ENCODE peak calls at places on chromosomes 7 and 10, in six cellular contexts. One of them, this sample, is unnamed. For H3K79me1, the result is how much of the 10 kb centered on the place peaks cover.

GRCh38 chr10:113552014-113552413 is 839 bp upstream of the HABP2 start:
- DNase-seq in H9: no peak
- DNase-seq in trophoblast cell: no peak
- DNase-seq in IMR-90: no peak
- DNase-seq in neuronal stem cell: no peak
- DNase-seq in mesenchymal stem cell: no peak
- DNase-seq in this sample: no peak

GRCh38 chr7:152894295-152895170 is 135.0 kb downstream of the ACTR3B start:
- DNase-seq in H9: peak
- DNase-seq in trophoblast cell: no peak
- DNase-seq in IMR-90: no peak
- DNase-seq in neuronal stem cell: peak
- DNase-seq in mesenchymal stem cell: no peak
- DNase-seq in this sample: peak

GRCh38 chr7:31373337-31374289 is 33.1 kb upstream of the NEUROD6 start:
- DNase-seq in H9: peak
- DNase-seq in trophoblast cell: peak
- DNase-seq in IMR-90: peak
- DNase-seq in neuronal stem cell: peak
- DNase-seq in mesenchymal stem cell: peak
- DNase-seq in this sample: peak

GRCh38 chr10:64394744-64395143 is 873.5 kb downstream of the REEP3 start:
- DNase-seq in H9: no peak
- DNase-seq in trophoblast cell: peak
- DNase-seq in IMR-90: peak
- DNase-seq in neuronal stem cell: no peak
- DNase-seq in mesenchymal stem cell: no peak
- DNase-seq in this sample: peak

GRCh38 chr7:153393666-153394065 is 634.1 kb downstream of the ACTR3B start:
- DNase-seq in H9: no peak
- DNase-seq in trophoblast cell: no peak
- DNase-seq in IMR-90: no peak
- DNase-seq in neuronal stem cell: no peak
- DNase-seq in mesenchymal stem cell: no peak
- DNase-seq in this sample: no peak

GRCh38 chr10:73106301-73106700 is 4.0 kb upstream of the NUDT13 start:
- DNase-seq in H9: no peak
- DNase-seq in trophoblast cell: no peak
- DNase-seq in IMR-90: no peak
- DNase-seq in neuronal stem cell: no peak
- DNase-seq in mesenchymal stem cell: no peak
- DNase-seq in this sample: no peak

GRCh38 chr7:132680590-132680989 is 104.3 kb upstream of the PLXNA4 start:
- DNase-seq in H9: no peak
- DNase-seq in trophoblast cell: no peak
- DNase-seq in IMR-90: no peak
- DNase-seq in neuronal stem cell: no peak
- DNase-seq in mesenchymal stem cell: no peak
- DNase-seq in this sample: no peak

GRCh38 chr7:69919712-69920111 is 321.4 kb downstream of the AUTS2 start:
- DNase-seq in H9: no peak
- DNase-seq in trophoblast cell: no peak
- DNase-seq in IMR-90: no peak
- DNase-seq in neuronal stem cell: no peak
- DNase-seq in mesenchymal stem cell: no peak
- DNase-seq in this sample: no peak

GRCh38 chr10:97574374-97575100 is 2.0 kb downstream of the ANKRD2 start:
- DNase-seq in H9: peak
- DNase-seq in trophoblast cell: peak
- DNase-seq in IMR-90: peak
- DNase-seq in neuronal stem cell: no peak
- DNase-seq in mesenchymal stem cell: peak
- DNase-seq in this sample: peak

GRCh38 chr7:24755541-24756416 is 1.5 kb downstream of the GSDME start:
- DNase-seq in H9: no peak
- DNase-seq in trophoblast cell: no peak
- DNase-seq in IMR-90: peak
- DNase-seq in neuronal stem cell: no peak
- DNase-seq in mesenchymal stem cell: peak
- DNase-seq in this sample: no peak

GRCh38 chr10:8056891-8057331 is 2.4 kb downstream of the GATA3 start:
- DNase-seq in H9: no peak
- DNase-seq in trophoblast cell: no peak
- DNase-seq in IMR-90: no peak
- DNase-seq in neuronal stem cell: peak
- DNase-seq in mesenchymal stem cell: peak
- DNase-seq in this sample: no peak

GRCh38 chr7:101677421-101678137 is 48.5 kb upstream of the MYL10 start:
- DNase-seq in H9: no peak
- DNase-seq in trophoblast cell: no peak
- DNase-seq in IMR-90: peak
- DNase-seq in neuronal stem cell: no peak
- DNase-seq in mesenchymal stem cell: no peak
- DNase-seq in this sample: peak

GRCh38 chr7:30800785-30801252 is 29.6 kb downstream of the MINDY4 start:
- DNase-seq in H9: peak
- DNase-seq in trophoblast cell: peak
- DNase-seq in IMR-90: peak
- DNase-seq in neuronal stem cell: peak
- DNase-seq in mesenchymal stem cell: peak
- DNase-seq in this sample: peak

GRCh38 chr10:116785867-116786266 is 43.5 kb upstream of the HSPA12A start:
- DNase-seq in H9: no peak
- DNase-seq in trophoblast cell: no peak
- DNase-seq in IMR-90: no peak
- DNase-seq in neuronal stem cell: no peak
- DNase-seq in mesenchymal stem cell: no peak
- DNase-seq in this sample: no peak

GRCh38 chr10:95693331-95693667 is 428 bp downstream of the TCTN3 start:
- DNase-seq in H9: no peak
- DNase-seq in trophoblast cell: no peak
- DNase-seq in IMR-90: peak
- DNase-seq in neuronal stem cell: peak
- DNase-seq in mesenchymal stem cell: peak
- DNase-seq in this sample: peak

GRCh38 chr10:130215076-130215917 is 79.1 kb downstream of the GLRX3 start:
- DNase-seq in H9: no peak
- DNase-seq in trophoblast cell: no peak
- DNase-seq in IMR-90: no peak
- DNase-seq in neuronal stem cell: no peak
- DNase-seq in mesenchymal stem cell: no peak
- DNase-seq in this sample: no peak

GRCh38 chr7:47866120-47866519 is 82.1 kb downstream of the PKD1L1 start:
- DNase-seq in H9: no peak
- DNase-seq in trophoblast cell: no peak
- DNase-seq in IMR-90: peak
- DNase-seq in neuronal stem cell: no peak
- DNase-seq in mesenchymal stem cell: no peak
- DNase-seq in this sample: no peak

GRCh38 chr7:137996386-137996851 is 5.5 kb downstream of the CREB3L2 start:
- DNase-seq in H9: no peak
- DNase-seq in trophoblast cell: no peak
- DNase-seq in IMR-90: peak
- DNase-seq in neuronal stem cell: no peak
- DNase-seq in mesenchymal stem cell: peak
- DNase-seq in this sample: no peak

GRCh38 chr10:126063353-126063791 is 167.0 kb downstream of the FANK1 start:
- DNase-seq in H9: no peak
- DNase-seq in trophoblast cell: no peak
- DNase-seq in IMR-90: peak
- DNase-seq in neuronal stem cell: no peak
- DNase-seq in mesenchymal stem cell: peak
- DNase-seq in this sample: peak

GRCh38 chr7:64873517-64873916 is 29.6 kb upstream of the ZNF273 start:
- DNase-seq in H9: no peak
- DNase-seq in trophoblast cell: no peak
- DNase-seq in IMR-90: no peak
- DNase-seq in neuronal stem cell: no peak
- DNase-seq in mesenchymal stem cell: no peak
- DNase-seq in this sample: no peak

GRCh38 chr7:18590744-18591340 is 95.3 kb downstream of the HDAC9 start:
- DNase-seq in H9: no peak
- DNase-seq in trophoblast cell: no peak
- DNase-seq in IMR-90: peak
- DNase-seq in neuronal stem cell: peak
- DNase-seq in mesenchymal stem cell: peak
- DNase-seq in this sample: peak

GRCh38 chr7:261341-262250 is 28.4 kb upstream of the FOXL3 start:
- DNase-seq in H9: no peak
- DNase-seq in trophoblast cell: no peak
- DNase-seq in IMR-90: no peak
- DNase-seq in neuronal stem cell: no peak
- DNase-seq in mesenchymal stem cell: no peak
- DNase-seq in this sample: no peak

GRCh38 chr7:1812693-1813393 is 142.8 kb downstream of the ELFN1 start:
- DNase-seq in H9: no peak
- DNase-seq in trophoblast cell: no peak
- DNase-seq in IMR-90: no peak
- DNase-seq in neuronal stem cell: peak
- DNase-seq in mesenchymal stem cell: no peak
- DNase-seq in this sample: peak

GRCh38 chr7:138000081-138000701 is 1.7 kb downstream of the CREB3L2 start:
- DNase-seq in H9: peak
- DNase-seq in trophoblast cell: peak
- DNase-seq in IMR-90: peak
- DNase-seq in neuronal stem cell: peak
- DNase-seq in mesenchymal stem cell: peak
- DNase-seq in this sample: peak

GRCh38 chr10:100506596-100507356 is 12.9 kb downstream of the SEC31B start:
- DNase-seq in H9: no peak
- DNase-seq in trophoblast cell: peak
- DNase-seq in IMR-90: peak
- DNase-seq in neuronal stem cell: no peak
- DNase-seq in mesenchymal stem cell: peak
- DNase-seq in this sample: no peak

GRCh38 chr10:32773105-32773504 is 184.9 kb downstream of the ITGB1 start:
- DNase-seq in H9: no peak
- DNase-seq in trophoblast cell: no peak
- DNase-seq in IMR-90: no peak
- DNase-seq in neuronal stem cell: no peak
- DNase-seq in mesenchymal stem cell: no peak
- DNase-seq in this sample: no peak

GRCh38 chr10:44862006-44862751 is 49.0 kb upstream of the TMEM72 start:
- DNase-seq in H9: no peak
- DNase-seq in trophoblast cell: no peak
- DNase-seq in IMR-90: no peak
- DNase-seq in neuronal stem cell: no peak
- DNase-seq in mesenchymal stem cell: peak
- DNase-seq in this sample: no peak

GRCh38 chr10:86170255-86171153 is 196.1 kb downstream of the GRID1 start:
- DNase-seq in H9: no peak
- DNase-seq in trophoblast cell: no peak
- DNase-seq in IMR-90: no peak
- DNase-seq in neuronal stem cell: no peak
- DNase-seq in mesenchymal stem cell: no peak
- DNase-seq in this sample: no peak

GRCh38 chr10:4070921-4071320 is 285.9 kb upstream of the KLF6 start:
- DNase-seq in H9: no peak
- DNase-seq in trophoblast cell: no peak
- DNase-seq in IMR-90: no peak
- DNase-seq in neuronal stem cell: no peak
- DNase-seq in mesenchymal stem cell: no peak
- DNase-seq in this sample: no peak

GRCh38 chr10:70068925-70069324 is 16.3 kb downstream of the MACROH2A2 start:
- DNase-seq in H9: no peak
- DNase-seq in trophoblast cell: no peak
- DNase-seq in IMR-90: no peak
- DNase-seq in neuronal stem cell: no peak
- DNase-seq in mesenchymal stem cell: no peak
- DNase-seq in this sample: no peak

GRCh38 chr7:144452064-144452463 is 48.6 kb upstream of the NOBOX start:
- DNase-seq in H9: no peak
- DNase-seq in trophoblast cell: no peak
- DNase-seq in IMR-90: no peak
- DNase-seq in neuronal stem cell: no peak
- DNase-seq in mesenchymal stem cell: no peak
- DNase-seq in this sample: no peak

GRCh38 chr10:126731613-126731995 is 61.1 kb upstream of the C10orf90 start:
- DNase-seq in H9: no peak
- DNase-seq in trophoblast cell: no peak
- DNase-seq in IMR-90: no peak
- DNase-seq in neuronal stem cell: no peak
- DNase-seq in mesenchymal stem cell: no peak
- DNase-seq in this sample: no peak

GRCh38 chr10:5491477-5491876 is 7.9 kb downstream of the CALML5 start:
- DNase-seq in H9: no peak
- DNase-seq in trophoblast cell: no peak
- DNase-seq in IMR-90: no peak
- DNase-seq in neuronal stem cell: no peak
- DNase-seq in mesenchymal stem cell: no peak
- DNase-seq in this sample: no peak

GRCh38 chr7:140899883-140900282 is 24.8 kb downstream of the BRAF start:
- DNase-seq in H9: no peak
- DNase-seq in trophoblast cell: no peak
- DNase-seq in IMR-90: no peak
- DNase-seq in neuronal stem cell: peak
- DNase-seq in mesenchymal stem cell: no peak
- DNase-seq in this sample: peak
- H3K4me2 ChIP-seq in H9: no peak
- H3K4me2 ChIP-seq in trophoblast cell: no peak
- H3K4me2 ChIP-seq in IMR-90: no peak
- H3K4me2 ChIP-seq in neuronal stem cell: no peak
- H3K4me2 ChIP-seq in mesenchymal stem cell: no peak
- H3K4me2 ChIP-seq in this sample: no peak

GRCh38 chr10:79318369-79318768 is 28.9 kb upstream of the PPIF start:
- DNase-seq in H9: no peak
- DNase-seq in trophoblast cell: no peak
- DNase-seq in IMR-90: no peak
- DNase-seq in neuronal stem cell: no peak
- DNase-seq in mesenchymal stem cell: no peak
- DNase-seq in this sample: no peak
- H3K4ac ChIP-seq in H9: no peak
- H3K4ac ChIP-seq in trophoblast cell: no peak
- H3K4ac ChIP-seq in IMR-90: peak
- H3K4ac ChIP-seq in neuronal stem cell: no peak
- H3K4ac ChIP-seq in mesenchymal stem cell: peak
- H3K4ac ChIP-seq in this sample: no peak

GRCh38 chr10:79097021-79097695 is 28.4 kb downstream of the ZMIZ1 start:
- DNase-seq in H9: no peak
- DNase-seq in trophoblast cell: no peak
- DNase-seq in IMR-90: peak
- DNase-seq in neuronal stem cell: no peak
- DNase-seq in mesenchymal stem cell: no peak
- DNase-seq in this sample: no peak
- H3K79me1 ChIP-seq in H9: under half
- H3K79me1 ChIP-seq in trophoblast cell: under half
- H3K79me1 ChIP-seq in IMR-90: under half
- H3K79me1 ChIP-seq in neuronal stem cell: under half
- H3K79me1 ChIP-seq in mesenchymal stem cell: under half
- H3K79me1 ChIP-seq in this sample: under half

DNA sequence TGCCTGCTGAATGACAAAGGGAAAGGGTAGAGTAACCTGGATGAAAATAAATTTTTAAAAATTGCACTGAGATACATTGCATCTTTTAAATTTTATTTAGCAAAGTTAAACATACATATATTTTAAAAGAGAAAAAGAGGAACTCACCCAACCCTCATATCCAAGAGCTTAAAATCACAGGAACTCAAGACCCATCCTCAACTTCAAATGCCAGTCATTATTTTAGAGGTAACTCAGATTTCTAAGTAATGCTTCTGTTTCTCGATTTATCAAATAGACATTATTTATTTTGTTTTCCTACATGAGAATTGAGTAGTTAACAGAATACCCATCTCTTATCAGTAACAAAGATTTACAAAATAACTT is 32.4 kb upstream of the KMT2E start:
- DNase-seq in H9: no peak
- DNase-seq in trophoblast cell: no peak
- DNase-seq in IMR-90: no peak
- DNase-seq in neuronal stem cell: no peak
- DNase-seq in mesenchymal stem cell: no peak
- DNase-seq in this sample: no peak
- H3K4me2 ChIP-seq in H9: no peak
- H3K4me2 ChIP-seq in trophoblast cell: no peak
- H3K4me2 ChIP-seq in IMR-90: no peak
- H3K4me2 ChIP-seq in neuronal stem cell: no peak
- H3K4me2 ChIP-seq in mesenchymal stem cell: no peak
- H3K4me2 ChIP-seq in this sample: no peak